ENCODE peak calls at places on chromosomes 12 and 14, in four cellular contexts. Z is H1, J is GM12878, E is K562. K is an unnamed sample.

GRCh38 chr12:19872745-19873144 is 433.5 kb downstream of the AEBP2 start:
- DNase-seq in J (no peak), E (no peak), Z (no peak), K (no peak)

GRCh38 chr12:14418526-14418925 is 53.0 kb downstream of the ATF7IP start:
- DNase-seq in J (no peak), Z (no peak), E (no peak), K (no peak)

GRCh38 chr12:84134797-84135366 is 777.7 kb downstream of the SLC6A15 start:
- DNase-seq in E (no peak), J (no peak), Z (no peak), K (no peak)

GRCh38 chr14:87944987-87945604 is 47.9 kb downstream of the GALC start:
- DNase-seq in Z (no peak), J (no peak), E (peak), K (peak)

GRCh38 chr12:33439587-33440011 is at the start of gene SYT10:
- DNase-seq in E (peak), Z (no peak), J (no peak), K (no peak)

GRCh38 chr14:75523771-75524171 is 1.5 kb downstream of the BATF start:
- DNase-seq in J (no peak), E (no peak), Z (no peak), K (no peak)

GRCh38 chr12:40947812-40948211 is 240.3 kb upstream of the PDZRN4 start:
- DNase-seq in E (no peak), J (no peak), Z (no peak), K (no peak)

GRCh38 chr12:50621435-50622304 is 116.9 kb downstream of the DIP2B start:
- DNase-seq in J (no peak), Z (no peak), E (no peak), K (no peak)

GRCh38 chr14:52798826-52799225 is 7.4 kb upstream of the GNPNAT1 start:
- DNase-seq in J (no peak), E (no peak), Z (no peak), K (no peak)

GRCh38 chr12:85949253-85949652 is 75.2 kb downstream of the NTS start:
- DNase-seq in Z (no peak), E (no peak), J (no peak), K (no peak)

GRCh38 chr12:124497658-124498057 is 69.8 kb downstream of the NCOR2 start:
- DNase-seq in E (no peak), Z (no peak), J (no peak), K (no peak)

GRCh38 chr14:33765251-33765650 is 185.6 kb downstream of the EGLN3 start:
- DNase-seq in E (no peak), Z (peak), J (no peak), K (no peak)

GRCh38 chr12:53044052-53044581 is 5.7 kb upstream of the TNS2 start:
- DNase-seq in J (no peak), E (no peak), Z (no peak), K (no peak)

GRCh38 chr12:49987620-49988303 is 15.0 kb downstream of the AQP6 start:
- DNase-seq in E (no peak), Z (no peak), J (no peak), K (no peak)

GRCh38 chr12:12722351-12723146 is 5.4 kb downstream of the CDKN1B start:
- DNase-seq in Z (no peak), J (no peak), E (no peak), K (no peak)

GRCh38 chr14:102238766-102239165 is 66.2 kb downstream of the MOK start:
- DNase-seq in Z (no peak), J (no peak), E (no peak), K (no peak)

GRCh38 chr14:102235275-102235897 is 69.6 kb downstream of the MOK start:
- DNase-seq in E (peak), J (no peak), Z (peak), K (peak)

GRCh38 chr14:102236026-102236425 is 68.9 kb downstream of the MOK start:
- DNase-seq in J (no peak), E (no peak), Z (no peak), K (no peak)

GRCh38 chr14:102239231-102239630 is 65.7 kb downstream of the MOK start:
- DNase-seq in Z (no peak), E (no peak), J (no peak), K (no peak)

DNA sequence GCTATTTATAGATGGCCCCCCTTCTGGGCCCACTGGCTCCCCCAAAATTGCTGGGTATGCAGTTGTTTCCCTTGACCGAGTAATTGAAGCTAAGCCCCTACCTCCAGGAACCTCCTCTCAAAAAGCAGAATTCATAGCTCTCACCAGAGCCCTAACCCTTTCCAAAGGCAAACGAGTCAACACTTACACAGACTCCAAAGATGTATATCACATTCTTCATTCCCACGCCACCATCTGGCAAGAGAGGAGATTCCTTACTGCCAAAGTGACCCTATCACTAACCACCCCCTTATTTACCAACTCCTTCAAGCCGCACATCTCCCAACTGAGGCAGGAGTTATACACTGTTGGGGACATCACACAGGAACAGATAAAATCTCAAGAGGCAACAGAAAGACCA is 66.8 kb downstream of the MOK start:
- DNase-seq in Z (no peak), E (no peak), J (no peak), K (no peak)
- TF ChIP-seq EGR1 in Z (no peak), E (no peak), J (no peak), K (no peak)

GRCh38 chr14:76919431-76919810 is 93.2 kb downstream of the LRRC74A start:
- DNase-seq in J (no peak), E (no peak), Z (no peak), K (no peak)

GRCh38 chr14:76918176-76918750 is 92.1 kb downstream of the LRRC74A start:
- DNase-seq in E (peak), Z (no peak), J (no peak), K (no peak)

GRCh38 chr14:76920572-76921175 is 94.5 kb downstream of the LRRC74A start:
- DNase-seq in Z (no peak), E (no peak), J (no peak), K (no peak)

GRCh38 chr14:76918751-76919421 is 92.7 kb downstream of the LRRC74A start:
- DNase-seq in E (peak), J (no peak), Z (no peak), K (peak)

GRCh38 chr14:76919811-76920571 is 93.8 kb downstream of the LRRC74A start:
- DNase-seq in E (no peak), J (no peak), Z (no peak), K (no peak)
- TF ChIP-seq MAX in E (no peak), J (no peak), Z (no peak), K (no peak)

GRCh38 chr12:47205532-47206449 is 126.0 kb upstream of the AMIGO2 start:
- DNase-seq in J (no peak), E (no peak), Z (no peak), K (no peak)
- H3K4me2 ChIP-seq in J (no peak), E (peak), Z (no peak), K (no peak)

DNA sequence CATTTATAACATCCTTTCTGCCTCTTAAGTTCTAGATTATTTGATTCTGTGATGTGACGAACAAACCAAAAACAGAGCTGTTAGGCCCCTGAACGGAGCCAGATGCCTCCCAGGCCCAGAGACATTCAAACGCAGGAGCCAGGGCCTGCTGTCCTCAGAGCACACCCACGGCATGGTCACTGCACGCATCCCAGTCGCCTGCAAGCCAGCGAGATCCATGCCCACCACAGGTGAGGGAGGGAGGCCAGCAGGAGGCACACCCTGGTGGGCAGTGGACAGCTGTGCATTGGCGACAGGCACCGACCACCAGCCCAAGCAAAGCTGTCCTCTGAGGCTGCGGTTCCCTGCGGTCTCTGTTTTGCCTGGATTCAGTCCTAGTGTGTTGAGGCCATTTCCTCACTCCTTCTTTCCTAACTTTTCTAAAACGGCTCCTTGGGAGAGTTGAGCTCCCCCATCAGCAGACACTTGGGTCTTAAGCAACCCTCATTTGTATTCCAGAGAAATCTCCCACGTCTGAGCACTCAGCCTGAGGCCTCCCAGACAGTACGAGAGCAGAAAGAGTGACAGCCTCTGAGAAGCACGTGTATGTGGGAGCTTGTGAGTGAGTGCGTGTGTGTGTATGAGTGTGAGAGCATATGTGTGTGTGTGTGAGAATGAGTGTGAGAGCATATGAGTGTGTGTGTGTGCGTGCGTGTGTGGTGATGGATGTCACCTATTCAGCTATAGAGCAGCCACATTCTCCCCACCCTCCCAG is 81.2 kb downstream of the CHGA start:
- DNase-seq in J (no peak), E (no peak), Z (no peak), K (no peak)
- TF ChIP-seq EGR1 in J (no peak), E (no peak), Z (no peak), K (no peak)

GRCh38 chr14:31263485-31264133 is 56.0 kb upstream of the HECTD1 start:
- DNase-seq in E (no peak), Z (no peak), J (no peak), K (peak)
- TF ChIP-seq MAX in E (no peak), Z (no peak), J (no peak), K (peak)